ENCODE peak calls at places on chromosome 20, in eight cellular contexts. B, Y, V, F, K, C, M and P are unnamed samples.

GRCh38 chr20:54208492-54209044 is 681 bp downstream of the PFDN4 start:
- DNase-seq in B (no peak), Y (no peak), V (no peak), F (peak), K (no peak), C (peak), M (no peak), P (no peak)

GRCh38 chr20:32560989-32561830 is 23.9 kb downstream of the NOL4L start:
- DNase-seq in B (no peak), Y (no peak), V (no peak), F (no peak), K (no peak), C (no peak), M (no peak), P (no peak)

GRCh38 chr20:6178537-6178936 is 55.7 kb upstream of the FERMT1 start:
- DNase-seq in B (no peak), Y (no peak), V (no peak), F (peak), K (peak), C (peak), M (no peak), P (no peak)

GRCh38 chr20:20366896-20367680 is 816 bp upstream of the INSM1 start:
- DNase-seq in B (no peak), Y (no peak), V (no peak), F (no peak), K (no peak), C (no peak), M (no peak), P (no peak)

GRCh38 chr20:4937422-4938319 is 63.6 kb downstream of the SLC23A2 start:
- DNase-seq in B (no peak), Y (no peak), V (no peak), F (peak), K (no peak), C (no peak), M (no peak), P (no peak)

GRCh38 chr20:31494131-31494530 is 19.0 kb downstream of the REM1 start:
- DNase-seq in B (no peak), Y (no peak), V (no peak), F (peak), K (no peak), C (peak), M (no peak), P (no peak)

GRCh38 chr20:54668271-54669053 is 193.1 kb downstream of the DOK5 start:
- DNase-seq in B (no peak), Y (no peak), V (no peak), F (peak), K (no peak), C (peak), M (no peak), P (peak)

GRCh38 chr20:48770700-48771099 is 57.1 kb downstream of the PREX1 start:
- DNase-seq in B (peak), Y (no peak), V (no peak), F (no peak), K (no peak), C (no peak), M (no peak), P (no peak)

GRCh38 chr20:15887387-15887786 is 685.9 kb downstream of the KIF16B start:
- DNase-seq in B (no peak), Y (no peak), V (no peak), F (no peak), K (no peak), C (no peak), M (no peak), P (no peak)

GRCh38 chr20:49276895-49277785 is 717 bp downstream of the ZNFX1 start:
- DNase-seq in B (peak), Y (peak), V (peak), F (no peak), K (no peak), C (no peak), M (peak), P (peak)

GRCh38 chr20:54167909-54168872 is 5.6 kb downstream of the CYP24A1 start:
- DNase-seq in B (no peak), Y (no peak), V (no peak), F (peak), K (no peak), C (no peak), M (no peak), P (no peak)

GRCh38 chr20:20782747-20783146 is 70.3 kb upstream of the RALGAPA2 start:
- DNase-seq in B (no peak), Y (no peak), V (no peak), F (no peak), K (no peak), C (no peak), M (no peak), P (no peak)

GRCh38 chr20:32035398-32035852 is 16.6 kb upstream of the HCK start:
- DNase-seq in B (no peak), Y (no peak), V (no peak), F (no peak), K (no peak), C (no peak), M (no peak), P (no peak)

GRCh38 chr20:31974975-31975481 is 7.1 kb downstream of the XKR7 start:
- DNase-seq in B (no peak), Y (no peak), V (no peak), F (no peak), K (no peak), C (no peak), M (no peak), P (no peak)

GRCh38 chr20:12084482-12084881 is 166.8 kb downstream of the BTBD3 start:
- DNase-seq in B (no peak), Y (no peak), V (no peak), F (no peak), K (no peak), C (no peak), M (no peak), P (no peak)

GRCh38 chr20:33119725-33120720 is 40.6 kb downstream of the BPIFB4 start:
- DNase-seq in B (no peak), Y (no peak), V (no peak), F (no peak), K (no peak), C (no peak), M (no peak), P (no peak)

GRCh38 chr20:8967641-8968245 is 101.1 kb upstream of the PLCB4 start:
- DNase-seq in B (no peak), Y (no peak), V (no peak), F (no peak), K (no peak), C (no peak), M (no peak), P (no peak)

GRCh38 chr20:56433880-56434255 is 21.8 kb downstream of the CASS4 start:
- DNase-seq in B (no peak), Y (no peak), V (no peak), F (peak), K (peak), C (no peak), M (no peak), P (no peak)

GRCh38 chr20:56166781-56167465 is 81.6 kb upstream of the MC3R start:
- DNase-seq in B (no peak), Y (no peak), V (no peak), F (no peak), K (no peak), C (no peak), M (no peak), P (no peak)

GRCh38 chr20:32062776-32063170 is 10.7 kb downstream of the HCK start:
- DNase-seq in B (no peak), Y (peak), V (peak), F (no peak), K (no peak), C (no peak), M (no peak), P (peak)

GRCh38 chr20:50788045-50788867 is 6.6 kb upstream of the BCAS4 start:
- DNase-seq in B (no peak), Y (no peak), V (peak), F (peak), K (peak), C (no peak), M (no peak), P (peak)

GRCh38 chr20:63978319-63979220 is 872 bp downstream of the SAMD10 start:
- DNase-seq in B (peak), Y (peak), V (peak), F (peak), K (no peak), C (peak), M (peak), P (peak)

GRCh38 chr20:52003976-52004375 is 187.6 kb downstream of the ZFP64 start:
- DNase-seq in B (no peak), Y (no peak), V (no peak), F (no peak), K (no peak), C (no peak), M (no peak), P (no peak)

GRCh38 chr20:47506850-47507249 is 5.2 kb downstream of the NCOA3 start:
- DNase-seq in B (no peak), Y (no peak), V (no peak), F (no peak), K (no peak), C (no peak), M (no peak), P (no peak)
- H3K27ac ChIP-seq in B (no peak), Y (no peak), V (no peak), F (no peak), K (no peak), C (peak), M (no peak), P (no peak)

DNA sequence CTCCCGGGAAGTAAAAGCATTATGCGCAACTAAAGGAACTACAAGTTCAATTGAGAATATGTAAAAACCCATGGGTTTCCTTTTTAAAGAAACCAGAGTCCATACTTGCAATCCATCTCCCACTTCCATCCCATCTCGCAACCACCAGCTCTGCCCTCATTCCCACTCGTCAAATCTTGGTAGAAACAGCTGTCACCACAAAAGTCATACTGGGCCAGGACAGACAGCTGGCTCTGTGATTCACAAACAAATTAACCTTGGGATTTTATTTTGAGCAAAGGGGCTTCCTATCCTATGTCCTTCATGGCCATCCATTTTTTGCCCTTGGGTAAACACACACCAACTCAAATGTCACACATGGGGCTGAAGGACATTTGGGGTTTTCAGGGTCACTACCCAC is 81.4 kb downstream of the HAO1 start:
- DNase-seq in B (no peak), Y (no peak), V (no peak), F (no peak), K (no peak), C (no peak), M (no peak), P (no peak)
- H3K27ac ChIP-seq in B (no peak), Y (no peak), V (no peak), F (no peak), K (no peak), C (no peak), M (no peak), P (no peak)

GRCh38 chr20:35013421-35014411 is 58.0 kb downstream of the MYH7B start:
- DNase-seq in B (no peak), Y (no peak), V (no peak), F (no peak), K (no peak), C (no peak), M (no peak), P (no peak)
- H3K27ac ChIP-seq in B (no peak), Y (peak), V (no peak), F (no peak), K (peak), C (no peak), M (no peak), P (no peak)

GRCh38 chr20:57698191-57698866 is 11.5 kb downstream of the PMEPA1 start:
- DNase-seq in B (peak), Y (no peak), V (no peak), F (peak), K (peak), C (no peak), M (peak), P (no peak)
- H3K27ac ChIP-seq in B (no peak), Y (no peak), V (no peak), F (peak), K (peak), C (no peak), M (no peak), P (no peak)

GRCh38 chr20:59804347-59804746 is 129.1 kb downstream of the SYCP2 start:
- DNase-seq in B (no peak), Y (no peak), V (no peak), F (no peak), K (no peak), C (no peak), M (no peak), P (no peak)

GRCh38 chr20:59805266-59805665 is 128.2 kb downstream of the SYCP2 start:
- DNase-seq in B (no peak), Y (peak), V (no peak), F (no peak), K (no peak), C (no peak), M (no peak), P (no peak)

GRCh38 chr20:59806578-59806975 is 126.9 kb downstream of the SYCP2 start:
- DNase-seq in B (no peak), Y (no peak), V (no peak), F (no peak), K (no peak), C (no peak), M (no peak), P (no peak)

GRCh38 chr20:59807909-59808728 is 125.3 kb downstream of the SYCP2 start:
- DNase-seq in B (no peak), Y (no peak), V (no peak), F (no peak), K (no peak), C (no peak), M (no peak), P (no peak)

GRCh38 chr20:59805786-59806577 is 127.5 kb downstream of the SYCP2 start:
- DNase-seq in B (no peak), Y (peak), V (no peak), F (no peak), K (no peak), C (no peak), M (no peak), P (no peak)
- H3K27ac ChIP-seq in B (no peak), Y (no peak), V (no peak), F (no peak), K (no peak), C (no peak), M (no peak), P (no peak)

GRCh38 chr20:45047581-45048119 is 53.3 kb downstream of the KCNS1 start:
- DNase-seq in B (no peak), Y (no peak), V (no peak), F (no peak), K (no peak), C (no peak), M (no peak), P (no peak)

GRCh38 chr20:45051497-45052060 is 49.3 kb downstream of the KCNS1 start:
- DNase-seq in B (no peak), Y (no peak), V (no peak), F (no peak), K (no peak), C (peak), M (no peak), P (no peak)

GRCh38 chr20:45052698-45053440 is 48.1 kb downstream of the KCNS1 start:
- DNase-seq in B (peak), Y (no peak), V (no peak), F (peak), K (no peak), C (peak), M (no peak), P (no peak)

GRCh38 chr20:45049904-45050471 is 50.9 kb downstream of the KCNS1 start:
- DNase-seq in B (no peak), Y (no peak), V (no peak), F (no peak), K (no peak), C (no peak), M (no peak), P (no peak)

GRCh38 chr20:45049438-45049837 is 51.5 kb downstream of the KCNS1 start:
- DNase-seq in B (no peak), Y (no peak), V (no peak), F (no peak), K (no peak), C (no peak), M (no peak), P (no peak)
- H3K27ac ChIP-seq in B (no peak), Y (no peak), V (no peak), F (no peak), K (no peak), C (peak), M (no peak), P (no peak)

GRCh38 chr20:45950330-45950646 is 15.8 kb downstream of the PCIF1 start:
- DNase-seq in B (no peak), Y (no peak), V (no peak), F (no peak), K (no peak), C (no peak), M (no peak), P (no peak)
- H3K27ac ChIP-seq in B (no peak), Y (no peak), V (no peak), F (no peak), K (no peak), C (no peak), M (no peak), P (no peak)

DNA sequence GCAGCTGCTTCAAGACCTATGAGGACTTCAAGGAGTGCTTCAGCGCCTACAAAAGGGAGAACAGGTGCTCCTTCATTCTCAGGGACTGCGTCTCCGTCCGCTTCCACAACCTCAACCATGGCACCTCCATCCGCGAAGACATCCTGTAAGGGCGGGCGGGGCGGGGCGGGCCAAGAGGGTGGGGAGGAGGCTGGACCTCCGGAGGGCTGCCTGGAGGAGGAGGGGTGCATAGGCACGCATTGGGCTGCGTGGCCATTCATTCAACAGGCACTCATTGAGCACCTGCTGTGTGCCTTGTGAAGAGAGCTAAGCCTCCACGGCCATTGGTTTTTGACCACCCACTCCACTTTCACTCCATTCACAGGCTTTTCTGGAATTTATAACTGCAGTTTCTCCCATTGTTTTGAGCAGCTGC is 429 bp downstream of the ZSWIM3 start:
- DNase-seq in B (no peak), Y (no peak), V (no peak), F (no peak), K (no peak), C (peak), M (no peak), P (no peak)
- H3K27ac ChIP-seq in B (peak), Y (peak), V (peak), F (peak), K (no peak), C (peak), M (peak), P (peak)

GRCh38 chr20:59937150-59937549 is 3.0 kb downstream of the PPP1R3D start:
- DNase-seq in B (no peak), Y (no peak), V (no peak), F (no peak), K (no peak), C (no peak), M (no peak), P (no peak)
- H3K27ac ChIP-seq in B (no peak), Y (no peak), V (no peak), F (no peak), K (no peak), C (no peak), M (no peak), P (no peak)